ENCODE peak calls at places on chromosomes 2 and 18, in seven cellular contexts. One of them, this sample, is unnamed. For H3K4me1 and H3K27me3, the result is how much of the 10 kb centered on the place peaks cover.

GRCh38 chr2:204680576-204680975 is 135.3 kb downstream of the PARD3B start:
- DNase-seq in cardiac muscle cell: no peak
- DNase-seq in left ventricle myocardium inferior: no peak
- DNase-seq in fibroblast of lung: no peak
- DNase-seq in small intestine: no peak
- DNase-seq in esophagus squamous epithelium: no peak
- DNase-seq in CD4-positive, alpha-beta memory T cell: no peak
- DNase-seq in this sample: no peak

GRCh38 chr2:171723724-171724683 is 36.7 kb downstream of the DYNC1I2 start:
- DNase-seq in fibroblast of lung: peak
- DNase-seq in small intestine: no peak
- DNase-seq in left ventricle myocardium inferior: no peak
- DNase-seq in cardiac muscle cell: peak
- DNase-seq in CD4-positive, alpha-beta memory T cell: no peak
- DNase-seq in esophagus squamous epithelium: no peak
- DNase-seq in this sample: no peak

GRCh38 chr2:8049851-8050571 is 631.8 kb upstream of the ID2 start:
- DNase-seq in CD4-positive, alpha-beta memory T cell: no peak
- DNase-seq in left ventricle myocardium inferior: no peak
- DNase-seq in esophagus squamous epithelium: no peak
- DNase-seq in cardiac muscle cell: no peak
- DNase-seq in fibroblast of lung: no peak
- DNase-seq in small intestine: peak
- DNase-seq in this sample: no peak

GRCh38 chr18:69978743-69979715 is 31.4 kb upstream of the CD226 start:
- DNase-seq in CD4-positive, alpha-beta memory T cell: no peak
- DNase-seq in left ventricle myocardium inferior: no peak
- DNase-seq in fibroblast of lung: no peak
- DNase-seq in esophagus squamous epithelium: no peak
- DNase-seq in small intestine: no peak
- DNase-seq in cardiac muscle cell: no peak
- DNase-seq in this sample: no peak

GRCh38 chr2:37786854-37787253 is 115.4 kb upstream of the CDC42EP3 start:
- DNase-seq in fibroblast of lung: no peak
- DNase-seq in CD4-positive, alpha-beta memory T cell: no peak
- DNase-seq in left ventricle myocardium inferior: no peak
- DNase-seq in small intestine: peak
- DNase-seq in cardiac muscle cell: no peak
- DNase-seq in esophagus squamous epithelium: no peak
- DNase-seq in this sample: no peak

GRCh38 chr2:117832905-117833613 is 18.6 kb downstream of the DDX18 start:
- DNase-seq in CD4-positive, alpha-beta memory T cell: no peak
- DNase-seq in fibroblast of lung: peak
- DNase-seq in left ventricle myocardium inferior: no peak
- DNase-seq in esophagus squamous epithelium: no peak
- DNase-seq in cardiac muscle cell: peak
- DNase-seq in small intestine: no peak
- DNase-seq in this sample: peak

GRCh38 chr2:125086313-125087184 is 1061.5 kb downstream of the CNTNAP5 start:
- DNase-seq in left ventricle myocardium inferior: no peak
- DNase-seq in esophagus squamous epithelium: no peak
- DNase-seq in cardiac muscle cell: no peak
- DNase-seq in fibroblast of lung: no peak
- DNase-seq in CD4-positive, alpha-beta memory T cell: no peak
- DNase-seq in small intestine: peak
- DNase-seq in this sample: no peak

GRCh38 chr2:41837610-41838009 is 210.2 kb upstream of the PKDCC start:
- DNase-seq in left ventricle myocardium inferior: no peak
- DNase-seq in small intestine: no peak
- DNase-seq in fibroblast of lung: no peak
- DNase-seq in cardiac muscle cell: no peak
- DNase-seq in esophagus squamous epithelium: no peak
- DNase-seq in CD4-positive, alpha-beta memory T cell: no peak
- DNase-seq in this sample: no peak

GRCh38 chr2:47783491-47784330 is 766 bp downstream of the MSH6 start:
- DNase-seq in esophagus squamous epithelium: peak
- DNase-seq in fibroblast of lung: peak
- DNase-seq in small intestine: peak
- DNase-seq in CD4-positive, alpha-beta memory T cell: peak
- DNase-seq in left ventricle myocardium inferior: peak
- DNase-seq in cardiac muscle cell: peak
- DNase-seq in this sample: peak

GRCh38 chr2:16100006-16100405 is 159.7 kb downstream of the MYCN start:
- DNase-seq in fibroblast of lung: no peak
- DNase-seq in esophagus squamous epithelium: no peak
- DNase-seq in cardiac muscle cell: no peak
- DNase-seq in CD4-positive, alpha-beta memory T cell: no peak
- DNase-seq in small intestine: peak
- DNase-seq in left ventricle myocardium inferior: no peak
- DNase-seq in this sample: no peak

GRCh38 chr2:109499549-109499948 is 114.2 kb downstream of the SEPTIN10 start:
- DNase-seq in esophagus squamous epithelium: no peak
- DNase-seq in left ventricle myocardium inferior: no peak
- DNase-seq in CD4-positive, alpha-beta memory T cell: no peak
- DNase-seq in small intestine: peak
- DNase-seq in fibroblast of lung: no peak
- DNase-seq in cardiac muscle cell: no peak
- DNase-seq in this sample: no peak

DNA sequence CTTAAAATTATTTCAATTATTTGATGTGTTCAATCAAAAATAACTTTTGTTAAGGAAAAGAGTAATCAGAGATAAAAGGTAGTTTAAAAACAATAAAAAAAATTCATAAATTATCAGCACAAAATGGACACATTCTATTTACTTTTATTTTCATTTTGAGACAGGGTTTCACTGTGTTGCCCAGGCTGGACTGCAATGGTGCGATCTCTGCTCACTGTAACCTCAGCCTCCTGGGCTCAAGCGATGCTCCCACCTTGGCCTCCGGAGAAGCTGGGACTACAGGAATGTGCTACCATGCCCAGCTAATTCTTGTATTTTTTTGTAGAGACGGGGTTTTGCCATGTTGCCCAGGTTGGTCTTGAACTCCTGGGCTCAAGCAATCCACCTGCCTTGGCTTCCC is 47.1 kb downstream of the LPIN2 start:
- DNase-seq in CD4-positive, alpha-beta memory T cell: no peak
- DNase-seq in esophagus squamous epithelium: no peak
- DNase-seq in fibroblast of lung: no peak
- DNase-seq in left ventricle myocardium inferior: no peak
- DNase-seq in small intestine: no peak
- DNase-seq in cardiac muscle cell: no peak
- DNase-seq in this sample: no peak
- H3K4me1 ChIP-seq in CD4-positive, alpha-beta memory T cell: half or more
- H3K4me1 ChIP-seq in esophagus squamous epithelium: under half
- H3K4me1 ChIP-seq in fibroblast of lung: under half
- H3K4me1 ChIP-seq in left ventricle myocardium inferior: half or more
- H3K4me1 ChIP-seq in small intestine: under half
- H3K4me1 ChIP-seq in cardiac muscle cell: under half
- H3K4me1 ChIP-seq in this sample: under half

GRCh38 chr2:70892750-70893149 is 43.0 kb upstream of the ATP6V1B1 start:
- DNase-seq in cardiac muscle cell: no peak
- DNase-seq in fibroblast of lung: no peak
- DNase-seq in esophagus squamous epithelium: no peak
- DNase-seq in CD4-positive, alpha-beta memory T cell: no peak
- DNase-seq in small intestine: no peak
- DNase-seq in left ventricle myocardium inferior: no peak
- DNase-seq in this sample: no peak
- H3K27me3 ChIP-seq in cardiac muscle cell: half or more
- H3K27me3 ChIP-seq in fibroblast of lung: half or more
- H3K27me3 ChIP-seq in esophagus squamous epithelium: under half
- H3K27me3 ChIP-seq in CD4-positive, alpha-beta memory T cell: under half
- H3K27me3 ChIP-seq in small intestine: half or more
- H3K27me3 ChIP-seq in left ventricle myocardium inferior: half or more
- H3K27me3 ChIP-seq in this sample: under half

DNA sequence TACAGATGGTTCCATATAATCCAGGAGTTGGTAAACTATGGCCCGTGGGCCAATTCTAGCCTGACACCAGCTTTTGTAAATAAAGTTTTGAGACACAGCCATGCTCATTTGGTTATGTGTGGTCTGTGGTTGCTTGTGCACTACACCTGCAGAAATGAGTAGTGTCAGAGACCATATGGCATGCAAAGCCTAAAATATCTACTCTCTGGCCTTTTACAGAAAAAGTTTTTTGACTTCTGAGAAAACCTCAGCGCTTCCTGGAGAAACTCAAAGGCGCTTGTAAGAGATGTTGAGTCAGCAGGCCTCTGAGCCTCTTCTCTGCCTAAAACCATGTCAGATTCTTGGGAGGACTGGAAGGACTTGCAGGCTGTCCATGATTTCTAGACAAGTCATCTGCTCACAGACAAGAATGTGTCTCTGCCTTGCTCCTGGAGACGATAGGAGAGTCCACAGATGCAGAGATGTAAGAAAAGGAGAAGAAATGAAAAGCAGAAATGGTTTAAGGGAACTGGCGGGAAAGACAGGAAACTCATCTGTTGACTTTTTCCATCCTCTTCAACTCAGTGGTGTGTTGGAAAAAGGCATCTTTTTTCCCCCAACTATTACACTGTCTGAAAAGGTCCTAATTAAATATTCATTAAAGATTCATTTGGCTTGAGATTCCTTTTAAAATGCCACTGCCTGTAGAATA is 5.2 kb downstream of the TTC39C start:
- DNase-seq in small intestine: peak
- DNase-seq in fibroblast of lung: no peak
- DNase-seq in left ventricle myocardium inferior: no peak
- DNase-seq in CD4-positive, alpha-beta memory T cell: peak
- DNase-seq in cardiac muscle cell: no peak
- DNase-seq in esophagus squamous epithelium: no peak
- DNase-seq in this sample: no peak
- H3K4me1 ChIP-seq in small intestine: under half
- H3K4me1 ChIP-seq in fibroblast of lung: under half
- H3K4me1 ChIP-seq in left ventricle myocardium inferior: under half
- H3K4me1 ChIP-seq in CD4-positive, alpha-beta memory T cell: half or more
- H3K4me1 ChIP-seq in cardiac muscle cell: under half
- H3K4me1 ChIP-seq in esophagus squamous epithelium: under half
- H3K4me1 ChIP-seq in this sample: under half

DNA sequence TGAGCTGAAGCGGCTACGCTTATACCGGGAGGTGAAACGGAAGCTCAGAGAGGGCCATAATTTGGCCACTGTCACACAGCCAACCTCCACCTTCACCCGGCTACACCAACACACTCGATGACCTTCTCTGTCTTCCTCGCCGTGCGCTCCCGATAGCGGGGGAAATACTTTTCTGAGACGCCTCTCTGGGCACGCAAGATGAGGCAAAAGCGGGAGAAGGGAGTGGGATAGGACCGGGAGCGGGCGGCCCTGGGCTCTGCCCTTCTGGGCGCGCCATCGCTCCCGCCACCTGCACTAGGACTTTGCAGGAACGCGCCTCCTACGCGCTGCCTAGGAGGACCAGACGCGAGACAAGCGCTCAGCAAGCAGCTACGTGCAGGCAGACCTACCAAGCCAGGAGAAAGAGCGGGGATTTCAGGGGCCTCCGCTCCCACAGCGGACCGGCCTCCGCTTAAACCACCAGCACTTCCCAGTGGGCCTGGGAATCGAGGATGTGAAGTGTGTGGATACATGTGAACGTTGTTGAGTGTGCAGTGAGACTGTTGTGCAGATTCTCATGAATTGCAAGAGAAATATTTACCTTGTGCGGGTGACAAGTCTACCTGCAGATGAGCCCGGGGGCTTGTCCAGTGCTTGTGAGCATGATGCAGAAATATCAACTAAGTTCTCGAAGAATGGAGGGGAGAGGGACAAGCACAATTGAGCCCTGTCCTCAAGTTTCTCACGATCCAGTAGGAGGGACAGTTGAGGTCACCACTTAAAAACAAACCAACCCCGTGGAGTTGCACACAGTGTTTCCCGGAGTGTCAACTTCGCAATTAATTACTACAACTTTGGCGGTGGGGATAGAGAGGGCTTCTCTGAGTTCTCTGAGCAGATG is 11.5 kb downstream of the SIX3 start:
- DNase-seq in cardiac muscle cell: no peak
- DNase-seq in left ventricle myocardium inferior: no peak
- DNase-seq in CD4-positive, alpha-beta memory T cell: no peak
- DNase-seq in esophagus squamous epithelium: no peak
- DNase-seq in fibroblast of lung: no peak
- DNase-seq in small intestine: no peak
- DNase-seq in this sample: no peak
- H3K27me3 ChIP-seq in cardiac muscle cell: half or more
- H3K27me3 ChIP-seq in left ventricle myocardium inferior: half or more
- H3K27me3 ChIP-seq in CD4-positive, alpha-beta memory T cell: under half
- H3K27me3 ChIP-seq in esophagus squamous epithelium: under half
- H3K27me3 ChIP-seq in fibroblast of lung: half or more
- H3K27me3 ChIP-seq in small intestine: half or more
- H3K27me3 ChIP-seq in this sample: under half